ENCODE peak calls at places on chromosomes 13 and 19, in seven cellular contexts. B, R, L, E, U, K and A are unnamed samples. For H3K4me1, the result is how much of the 10 kb centered on the place peaks cover.

GRCh38 chr19:4191044-4191443 is 8.6 kb downstream of the ANKRD24 start:
- DNase-seq in U (no peak), E (no peak), L (no peak), R (no peak), K (no peak), B (no peak), A (no peak)

GRCh38 chr13:30618186-30618937 is 642 bp downstream of the USPL1 start:
- DNase-seq in R (peak), U (peak), B (peak), E (no peak), L (no peak), K (peak), A (no peak)

GRCh38 chr19:45765365-45766292 is 3.4 kb downstream of the SIX5 start:
- DNase-seq in B (no peak), R (no peak), U (no peak), E (no peak), L (no peak), K (no peak), A (no peak)

GRCh38 chr19:49119411-49120324 is at the start of gene PPFIA3:
- DNase-seq in R (peak), K (peak), U (peak), B (peak), E (peak), L (no peak), A (no peak)

GRCh38 chr13:33441015-33441414 is 155.5 kb upstream of the STARD13 start:
- DNase-seq in B (peak), U (peak), R (peak), K (peak), L (peak), E (peak), A (no peak)

GRCh38 chr13:78247362-78247761 is 328.7 kb upstream of the EDNRB start:
- DNase-seq in K (no peak), E (no peak), L (no peak), R (no peak), U (no peak), B (no peak), A (no peak)

GRCh38 chr13:91719033-91719432 is 320.6 kb downstream of the GPC5 start:
- DNase-seq in K (no peak), U (no peak), E (peak), B (peak), L (no peak), R (no peak), A (no peak)

GRCh38 chr13:38582133-38582532 is 104.7 kb upstream of the FREM2 start:
- DNase-seq in B (peak), R (peak), U (peak), L (peak), K (peak), E (peak), A (no peak)

GRCh38 chr13:87129602-87130300 is 541.4 kb upstream of the SLITRK5 start:
- DNase-seq in E (peak), L (no peak), K (no peak), B (no peak), R (no peak), U (peak), A (no peak)

GRCh38 chr19:41265376-41266153 is 1.4 kb downstream of the HNRNPUL1 start:
- DNase-seq in L (peak), U (peak), K (peak), B (peak), R (peak), E (peak), A (no peak)

GRCh38 chr13:111342716-111343115 is 22.3 kb downstream of the TEX29 start:
- DNase-seq in B (no peak), E (no peak), L (no peak), R (no peak), K (no peak), U (no peak), A (no peak)

GRCh38 chr19:45448887-45449299 is 18.9 kb upstream of the FOSB start:
- DNase-seq in E (no peak), K (no peak), U (peak), L (no peak), B (no peak), R (no peak), A (peak)

GRCh38 chr13:33676045-33676699 is 141.8 kb upstream of the RFC3 start:
- DNase-seq in E (no peak), L (no peak), K (no peak), B (peak), U (no peak), R (no peak), A (no peak)

GRCh38 chr19:38524369-38524768 is 90.9 kb downstream of the RYR1 start:
- DNase-seq in E (no peak), U (no peak), B (no peak), K (no peak), R (no peak), L (no peak), A (no peak)

GRCh38 chr19:51742736-51743288 is 8.9 kb downstream of the FPR1 start:
- DNase-seq in K (no peak), L (no peak), U (peak), R (no peak), E (no peak), B (no peak), A (no peak)

GRCh38 chr13:86563308-86563707 is 764.1 kb upstream of the SLITRK6 start:
- DNase-seq in B (peak), K (no peak), E (no peak), U (peak), L (no peak), R (no peak), A (no peak)

GRCh38 chr19:46009530-46010510 is 13.0 kb downstream of the PGLYRP1 start:
- DNase-seq in L (peak), R (peak), K (peak), U (peak), B (peak), E (peak), A (no peak)

GRCh38 chr13:104594801-104595200 is 1528.6 kb upstream of the SLC10A2 start:
- DNase-seq in U (no peak), E (no peak), L (no peak), B (no peak), R (no peak), K (no peak), A (no peak)

GRCh38 chr19:19372656-19373416 is 32.6 kb upstream of the GATAD2A start:
- DNase-seq in B (peak), E (peak), L (peak), K (no peak), U (no peak), R (peak), A (no peak)

GRCh38 chr13:109389892-109390345 is 396.5 kb downstream of the IRS2 start:
- DNase-seq in L (no peak), U (peak), R (no peak), E (no peak), K (no peak), B (no peak), A (no peak)

GRCh38 chr19:51651216-51651846 is 4.7 kb upstream of the SIGLEC14 start:
- DNase-seq in B (no peak), U (no peak), E (no peak), L (no peak), R (no peak), K (no peak), A (no peak)

GRCh38 chr13:44629465-44630183 is 53.5 kb upstream of the TSC22D1 start:
- DNase-seq in R (no peak), E (no peak), B (no peak), L (no peak), U (no peak), K (no peak), A (no peak)

GRCh38 chr19:48619692-48620565 is 623 bp downstream of the SPHK2 start:
- DNase-seq in L (no peak), B (no peak), E (no peak), U (no peak), K (no peak), R (peak), A (no peak)

GRCh38 chr13:98358933-98359332 is 181.9 kb upstream of the RNF113B start:
- DNase-seq in B (no peak), E (no peak), K (no peak), U (no peak), L (no peak), R (no peak), A (no peak)

GRCh38 chr13:94251801-94252200 is 227.7 kb downstream of the DCT start:
- DNase-seq in L (no peak), R (peak), B (no peak), E (no peak), K (no peak), U (no peak), A (no peak)

GRCh38 chr19:31387662-31388175 is 38.5 kb upstream of the TSHZ3 start:
- DNase-seq in R (no peak), E (no peak), B (no peak), L (no peak), K (peak), U (no peak), A (no peak)

GRCh38 chr19:42206871-42207755 is 10.4 kb downstream of the DEDD2 start:
- DNase-seq in K (no peak), U (peak), L (peak), E (no peak), R (no peak), B (no peak), A (peak)

GRCh38 chr13:52428295-52428694 is 22.1 kb downstream of the VPS36 start:
- DNase-seq in K (no peak), B (peak), R (peak), U (peak), E (peak), L (no peak), A (no peak)

GRCh38 chr19:5706876-5707573 is 12.9 kb downstream of the LONP1 start:
- DNase-seq in R (no peak), L (no peak), E (no peak), B (no peak), U (no peak), K (no peak), A (no peak)

GRCh38 chr13:25874907-25875306 is 176.9 kb downstream of the SHISA2 start:
- DNase-seq in B (no peak), E (peak), U (no peak), L (no peak), K (no peak), R (no peak), A (no peak)

GRCh38 chr13:27339299-27339698 is 68.7 kb downstream of the RASL11A start:
- DNase-seq in L (peak), K (peak), B (peak), U (peak), R (peak), E (peak), A (no peak)

GRCh38 chr19:10086904-10087256 is 763 bp downstream of the SHFL start:
- DNase-seq in B (no peak), K (peak), L (no peak), R (no peak), U (no peak), E (no peak), A (no peak)

GRCh38 chr19:16441661-16442071 is 30.1 kb downstream of the EPS15L1 start:
- DNase-seq in K (peak), U (no peak), E (peak), L (peak), B (peak), R (peak), A (no peak)

GRCh38 chr19:15759962-15760565 is 22.3 kb downstream of the OR10H3 start:
- DNase-seq in B (no peak), K (no peak), U (no peak), E (no peak), L (no peak), R (no peak), A (no peak)

GRCh38 chr19:6947745-6948144 is 60.4 kb downstream of the ADGRE1 start:
- DNase-seq in L (peak), K (no peak), R (no peak), E (no peak), U (no peak), B (peak), A (no peak)
- H3K4me2 ChIP-seq in L (peak), K (no peak), R (no peak), E (no peak), U (no peak), B (peak), A (no peak)

GRCh38 chr13:90205911-90206310 is 1141.6 kb upstream of the MIR17HG start:
- DNase-seq in E (no peak), K (no peak), R (no peak), L (no peak), U (no peak), B (no peak), A (no peak)

GRCh38 chr13:90205081-90205480 is 1142.4 kb upstream of the MIR17HG start:
- DNase-seq in B (no peak), L (no peak), R (no peak), U (peak), E (no peak), K (no peak), A (no peak)

GRCh38 chr13:90201676-90202425 is 1145.6 kb upstream of the MIR17HG start:
- DNase-seq in U (no peak), E (no peak), L (no peak), B (no peak), K (no peak), R (peak), A (no peak)

GRCh38 chr13:90197722-90198121 is 1149.8 kb upstream of the MIR17HG start:
- DNase-seq in E (no peak), R (no peak), L (no peak), B (no peak), U (peak), K (no peak), A (no peak)

GRCh38 chr13:90201198-90201597 is 1146.3 kb upstream of the MIR17HG start:
- DNase-seq in U (peak), L (no peak), E (no peak), R (peak), B (no peak), K (no peak), A (no peak)
- H3K4me1 ChIP-seq in U (under half), L (under half), E (under half), R (under half), B (under half), K (under half), A (under half)

DNA sequence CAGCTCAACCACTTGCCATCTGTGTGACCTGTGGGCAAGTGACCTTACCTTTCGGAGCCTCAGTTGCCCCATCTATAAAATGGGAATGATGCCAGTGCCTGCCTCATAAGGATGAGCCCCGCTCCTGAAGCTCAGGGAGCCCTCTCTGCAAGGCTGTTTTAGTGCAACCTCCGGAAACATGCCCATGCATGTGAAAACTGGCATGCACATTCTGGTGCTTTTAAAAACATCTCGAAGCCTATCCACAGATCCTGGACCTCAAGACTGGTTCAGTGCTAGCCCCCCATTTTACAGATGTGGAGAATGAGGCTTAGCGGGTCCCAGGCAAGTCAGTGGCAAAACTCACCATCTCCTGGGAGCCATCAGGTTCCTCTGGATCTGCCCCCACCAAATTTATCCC is 5.6 kb downstream of the CADM4 start:
- DNase-seq in U (no peak), L (no peak), K (no peak), E (no peak), R (no peak), B (no peak), A (no peak)
- H3K4me2 ChIP-seq in U (peak), L (no peak), K (peak), E (no peak), R (peak), B (no peak), A (peak)

GRCh38 chr13:95258098-95258497 is 43.2 kb downstream of the ABCC4 start:
- DNase-seq in B (no peak), U (no peak), L (no peak), K (no peak), R (no peak), E (no peak), A (no peak)

GRCh38 chr13:95260031-95260525 is 41.2 kb downstream of the ABCC4 start:
- DNase-seq in E (no peak), L (no peak), K (no peak), U (no peak), R (no peak), B (no peak), A (no peak)

GRCh38 chr13:95256086-95256485 is 45.2 kb downstream of the ABCC4 start:
- DNase-seq in B (peak), U (peak), L (peak), E (peak), K (no peak), R (no peak), A (peak)

GRCh38 chr13:95261956-95262355 is 39.3 kb downstream of the ABCC4 start:
- DNase-seq in K (no peak), R (no peak), L (no peak), E (no peak), U (no peak), B (no peak), A (no peak)

DNA sequence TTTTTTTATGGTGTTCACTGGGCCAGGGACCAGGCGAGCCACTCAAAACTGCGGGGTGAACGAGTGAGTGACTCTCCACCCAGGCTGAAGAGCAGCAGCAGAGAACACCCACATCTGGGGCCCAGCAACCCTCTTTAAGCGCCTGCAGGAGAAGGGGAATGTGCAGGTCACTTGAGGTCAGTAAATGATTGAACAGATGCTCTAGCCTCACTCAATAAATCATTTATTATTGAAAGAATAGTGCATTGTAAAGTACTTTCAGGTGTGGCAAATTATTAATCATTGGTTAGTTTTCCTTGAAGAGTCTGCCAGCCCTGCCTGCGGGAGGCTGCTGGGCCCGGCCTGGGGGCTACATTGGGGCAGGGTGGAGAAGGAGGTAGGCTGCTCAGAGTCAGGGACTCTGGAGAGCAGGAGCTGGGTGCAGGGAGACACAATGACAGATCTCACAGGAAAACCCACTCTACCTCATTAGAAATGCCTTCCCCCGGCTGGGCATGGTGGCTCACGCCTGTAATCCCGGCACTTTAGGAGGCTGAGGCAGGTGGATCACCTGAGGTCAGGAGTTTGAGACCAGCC is 42.5 kb downstream of the ABCC4 start:
- DNase-seq in R (peak), B (no peak), E (no peak), U (no peak), K (no peak), L (peak), A (no peak)
- H3K4me1 ChIP-seq in R (under half), B (under half), E (under half), U (under half), K (under half), L (half or more), A (under half)

DNA sequence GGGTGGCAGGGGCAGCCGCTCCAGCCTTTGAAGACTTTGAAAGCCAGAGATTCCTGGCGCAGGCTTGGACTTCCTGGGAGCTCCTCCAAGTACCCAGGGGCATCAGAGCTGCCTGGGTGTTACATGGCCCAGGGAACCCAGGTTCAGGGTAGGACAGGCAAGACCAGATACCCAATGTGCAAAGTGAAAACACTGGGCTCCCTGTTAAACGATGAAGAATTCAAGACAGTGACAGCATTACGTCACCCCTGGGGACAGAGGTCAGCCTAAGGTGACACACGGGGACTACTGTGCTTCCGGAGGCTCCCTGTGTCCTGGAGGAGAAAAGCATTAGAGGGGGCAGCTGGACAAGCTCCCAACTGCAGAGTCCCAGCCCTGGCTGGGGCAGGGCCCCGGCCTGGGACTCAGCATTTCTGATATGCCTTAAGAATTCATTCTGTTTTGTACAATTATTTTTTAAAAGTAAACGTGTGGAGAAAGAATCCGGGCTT is 5.7 kb downstream of the ARRDC2 start:
- DNase-seq in E (no peak), U (no peak), K (peak), R (peak), B (no peak), L (no peak), A (no peak)
- H3K4me2 ChIP-seq in E (no peak), U (no peak), K (no peak), R (no peak), B (no peak), L (no peak), A (no peak)

DNA sequence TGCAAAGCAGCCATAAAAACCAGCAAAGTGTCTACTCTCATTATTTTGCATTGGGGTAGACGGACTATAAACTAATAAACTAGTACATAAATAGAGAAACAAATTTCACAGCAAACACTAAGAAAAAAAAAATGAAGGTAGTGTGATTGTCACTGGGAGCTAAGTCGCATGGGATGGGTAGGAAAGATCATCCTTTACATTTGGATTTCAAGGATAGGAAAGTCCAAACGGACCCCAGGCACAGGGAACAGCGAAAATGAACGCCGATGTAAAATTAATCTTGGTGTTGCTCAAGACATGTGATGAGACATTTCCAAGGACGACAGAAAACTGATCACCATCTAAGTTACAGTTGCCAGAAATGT is 690 bp upstream of the SGTA start:
- DNase-seq in B (no peak), R (no peak), K (no peak), E (no peak), L (no peak), U (no peak), A (no peak)
- H3K4me1 ChIP-seq in B (under half), R (under half), K (under half), E (under half), L (under half), U (under half), A (under half)

GRCh38 chr19:55481148-55482127 is 3.5 kb upstream of the NAT14 start:
- DNase-seq in L (no peak), E (peak), R (no peak), B (no peak), K (no peak), U (no peak), A (no peak)
- H3K4me2 ChIP-seq in L (no peak), E (no peak), R (no peak), B (no peak), K (no peak), U (no peak), A (no peak)

DNA sequence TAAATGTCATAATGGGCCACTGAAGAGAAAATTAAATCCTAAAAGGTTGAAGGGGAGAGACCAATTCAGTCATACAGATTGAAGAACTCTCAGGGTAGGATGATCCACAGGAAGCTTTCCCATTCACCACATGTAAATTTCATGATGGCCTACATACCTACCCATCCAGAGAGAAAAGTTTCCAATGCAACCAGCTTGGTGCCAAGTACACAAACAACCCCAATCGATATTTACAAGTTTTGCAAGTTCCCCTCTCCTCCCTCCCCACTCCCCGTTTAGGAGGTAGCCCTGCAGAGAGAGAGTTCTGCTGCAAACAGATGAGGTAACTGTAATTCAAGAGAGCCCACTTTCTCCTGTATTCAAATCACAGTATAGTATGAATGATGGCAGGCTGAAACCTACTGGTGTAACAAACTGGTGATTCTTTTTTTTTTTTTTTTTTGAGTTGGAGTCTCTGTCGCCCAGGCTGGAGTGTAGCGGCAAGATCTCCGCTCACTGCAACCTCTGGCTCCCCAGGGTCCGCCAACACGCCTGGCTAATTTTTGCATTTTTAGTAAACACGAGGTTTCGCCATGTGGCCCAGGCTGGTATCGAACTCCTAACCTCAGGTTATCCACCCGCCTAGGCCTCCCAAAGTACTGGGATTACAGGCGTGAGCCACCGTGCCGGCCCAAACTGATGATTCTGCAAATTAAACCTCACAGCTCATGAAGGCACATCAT is 14.4 kb downstream of the FOXO1 start:
- DNase-seq in B (no peak), U (no peak), R (no peak), E (peak), L (no peak), K (no peak), A (no peak)
- H3K4me1 ChIP-seq in B (under half), U (under half), R (under half), E (under half), L (under half), K (under half), A (under half)